ENCODE peak calls at places on chromosomes 3 and 15, in eight cellular contexts. N is neuronal stem cell, M is upper lobe of right lung, X is ovary, F is mammary epithelial cell, C is colonic mucosa, Y is heart left ventricle, S is prostate gland. V is an unnamed sample. For H3K4me1, the result is how much of the 10 kb centered on the place peaks cover.

GRCh38 chr3:171620825-171621434 is 160.7 kb upstream of the TNIK start:
- DNase-seq in N (no peak), M (no peak), X (no peak), F (peak), C (no peak), Y (no peak), S (no peak), V (no peak)

GRCh38 chr15:45180201-45180600 is 7.6 kb downstream of the SHF start:
- DNase-seq in N (no peak), M (no peak), X (no peak), F (peak), C (no peak), Y (no peak), S (no peak), V (peak)

GRCh38 chr15:41233367-41233771 is 2.3 kb downstream of the CHP1 start:
- DNase-seq in N (no peak), M (no peak), X (no peak), F (peak), C (no peak), Y (no peak), S (no peak), V (no peak)

GRCh38 chr3:17585561-17586325 is 156.7 kb downstream of the TBC1D5 start:
- DNase-seq in N (peak), M (no peak), X (no peak), F (no peak), C (no peak), Y (no peak), S (no peak), V (no peak)

GRCh38 chr3:135017494-135017893 is 222.4 kb downstream of the EPHB1 start:
- DNase-seq in N (no peak), M (no peak), X (no peak), F (no peak), C (no peak), Y (no peak), S (no peak), V (no peak)

GRCh38 chr3:59496250-59496649 is 446.4 kb upstream of the CFAP20DC start:
- DNase-seq in N (no peak), M (no peak), X (no peak), F (no peak), C (no peak), Y (no peak), S (no peak), V (no peak)

GRCh38 chr15:85725019-85725418 is 69.7 kb downstream of the KLHL25 start:
- DNase-seq in N (no peak), M (no peak), X (no peak), F (no peak), C (no peak), Y (no peak), S (no peak), V (no peak)

GRCh38 chr15:35519536-35520149 is 26.3 kb downstream of the DPH6 start:
- DNase-seq in N (peak), M (no peak), X (no peak), F (peak), C (no peak), Y (no peak), S (no peak), V (no peak)

GRCh38 chr3:110750201-110750600 is 321.4 kb upstream of the NECTIN3 start:
- DNase-seq in N (no peak), M (no peak), X (no peak), F (no peak), C (no peak), Y (no peak), S (no peak), V (no peak)

GRCh38 chr15:93036922-93037321 is 52.1 kb downstream of the RGMA start:
- DNase-seq in N (no peak), M (no peak), X (peak), F (no peak), C (no peak), Y (no peak), S (no peak), V (no peak)

GRCh38 chr15:93037341-93038063 is 51.5 kb downstream of the RGMA start:
- DNase-seq in N (no peak), M (peak), X (peak), F (peak), C (no peak), Y (peak), S (peak), V (no peak)

GRCh38 chr15:93040288-93041158 is 48.5 kb downstream of the RGMA start:
- DNase-seq in N (no peak), M (peak), X (peak), F (no peak), C (no peak), Y (no peak), S (peak), V (no peak)

GRCh38 chr15:93035953-93036810 is 52.8 kb downstream of the RGMA start:
- DNase-seq in N (no peak), M (peak), X (peak), F (no peak), C (no peak), Y (no peak), S (no peak), V (no peak)

GRCh38 chr15:93038064-93038705 is 50.8 kb downstream of the RGMA start:
- DNase-seq in N (no peak), M (peak), X (peak), F (no peak), C (no peak), Y (no peak), S (no peak), V (no peak)
- H3K4me1 ChIP-seq in N (under half), M (under half), X (under half), F (under half), C (under half), Y (under half), S (under half), V (under half)

GRCh38 chr3:112774293-112774926 is 72.3 kb downstream of the CD200R1L start:
- DNase-seq in N (no peak), M (no peak), X (no peak), F (peak), C (no peak), Y (no peak), S (no peak), V (no peak)
- H3K4me1 ChIP-seq in N (under half), M (under half), X (under half), F (half or more), C (under half), Y (under half), S (under half), V (under half)

GRCh38 chr15:70236306-70237103 is 138.8 kb upstream of the TLE3 start:
- DNase-seq in N (no peak), M (no peak), X (no peak), F (peak), C (no peak), Y (no peak), S (no peak), V (no peak)
- H3K4me1 ChIP-seq in N (under half), M (under half), X (under half), F (under half), C (under half), Y (under half), S (under half), V (under half)

GRCh38 chr15:38075466-38075865 is 141.0 kb downstream of the TMCO5A start:
- DNase-seq in N (no peak), M (no peak), X (no peak), F (peak), C (no peak), Y (no peak), S (peak), V (no peak)
- H3K4me1 ChIP-seq in N (half or more), M (under half), X (under half), F (half or more), C (under half), Y (under half), S (under half), V (under half)

GRCh38 chr15:77992356-77993222 is 84.9 kb downstream of the TBC1D2B start:
- DNase-seq in N (no peak), M (no peak), X (peak), F (no peak), C (no peak), Y (peak), S (no peak), V (no peak)
- H3K4me1 ChIP-seq in N (under half), M (under half), X (half or more), F (under half), C (under half), Y (half or more), S (under half), V (under half)

DNA sequence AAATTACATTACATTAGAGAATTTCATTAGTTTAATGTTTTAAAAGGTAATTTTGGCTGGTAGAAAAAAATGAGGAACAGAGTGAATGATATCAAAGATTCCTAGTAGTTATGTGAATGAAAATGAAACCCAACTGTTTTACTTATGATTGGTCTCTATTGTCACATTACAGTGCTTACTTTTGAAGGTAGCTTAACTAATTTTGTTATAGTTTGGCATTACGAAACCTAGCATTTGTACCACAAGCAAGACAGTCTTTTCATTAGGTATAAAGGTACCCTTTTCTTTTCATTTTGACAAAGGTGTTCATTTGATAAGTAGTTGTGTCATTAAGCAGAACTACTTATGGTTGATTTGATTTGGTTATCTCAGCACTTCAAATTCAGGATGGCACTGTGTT is 6.9 kb downstream of the SELENOT start:
- DNase-seq in N (no peak), M (no peak), X (no peak), F (no peak), C (no peak), Y (no peak), S (no peak), V (no peak)
- H3K4me1 ChIP-seq in N (under half), M (under half), X (under half), F (under half), C (under half), Y (half or more), S (under half), V (half or more)

V was measured in CD8-positive, alpha-beta T cell.